ENCODE peak calls at places on chromosomes 4 and X, in ten cellular contexts. D is lower lobe of right lung, B is endodermal cell, S is GM23338, N is brain microvascular endothelial cell, G is transverse colon, U is A549, M is upper lobe of left lung, Y is H9, X is esophagus squamous epithelium. J is an unnamed sample.

GRCh38 chr4:25938251-25939186 is 24.5 kb downstream of the SMIM20 start:
- DNase-seq in D (no peak), B (no peak), S (no peak), N (peak; percentile 42), G (no peak), U (no peak), M (peak; percentile 27), Y (no peak), X (no peak), J (no peak)

GRCh38 chrX:10633722-10634121 is 13.3 kb upstream of the MID1 start:
- DNase-seq in D (no peak), B (no peak), S (peak; percentile 24), N (peak; percentile 88), G (no peak), U (peak; percentile 67), M (peak; percentile 45), Y (no peak), X (no peak), J (peak; percentile 63)

GRCh38 chrX:40094041-40094899 is 3.5 kb downstream of the BCOR start:
- DNase-seq in D (peak; percentile 62), B (peak; percentile 90), S (no peak), N (no peak), G (peak; percentile 60), U (no peak), M (no peak), Y (peak; percentile 70), X (no peak), J (no peak)

GRCh38 chr4:26075588-26075987 is 161.6 kb downstream of the SMIM20 start:
- DNase-seq in D (no peak), B (no peak), S (no peak), N (no peak), G (no peak), U (no peak), M (no peak), Y (no peak), X (no peak), J (peak; percentile 40)

GRCh38 chrX:41889317-41890025 is 33.9 kb downstream of the CASK start:
- DNase-seq in D (no peak), B (no peak), S (no peak), N (no peak), G (no peak), U (peak; percentile 6), M (no peak), Y (no peak), X (no peak), J (peak; percentile 10)

GRCh38 chrX:132071260-132071659 is 48.2 kb downstream of the STK26 start:
- DNase-seq in D (no peak), B (no peak), S (peak; percentile 17), N (no peak), G (no peak), U (peak; percentile 11), M (no peak), Y (no peak), X (no peak), J (peak; percentile 6)

GRCh38 chr4:168866635-168867034 is 143.4 kb downstream of the CBR4 start:
- DNase-seq in D (no peak), B (no peak), S (no peak), N (no peak), G (no peak), U (no peak), M (no peak), Y (no peak), X (no peak), J (no peak)

GRCh38 chr4:8115916-8116315 is 42.7 kb downstream of the ABLIM2 start:
- DNase-seq in D (no peak), B (no peak), S (no peak), N (no peak), G (no peak), U (no peak), M (no peak), Y (no peak), X (no peak), J (no peak)

GRCh38 chrX:85994228-85994627 is 53.1 kb downstream of the CHM start:
- DNase-seq in D (no peak), B (no peak), S (no peak), N (no peak), G (no peak), U (no peak), M (no peak), Y (no peak), X (no peak), J (no peak)

GRCh38 chr4:133869486-133869885 is 332.1 kb downstream of the PABPC4L start:
- DNase-seq in D (no peak), B (no peak), S (no peak), N (peak; percentile 53), G (no peak), U (no peak), M (no peak), Y (no peak), X (no peak), J (no peak)

GRCh38 chrX:153598541-153599191 is at the start of gene CCNQ:
- DNase-seq in D (peak; percentile 53), B (peak; percentile 61), S (peak; percentile 44), N (no peak), G (peak; percentile 36), U (no peak), M (no peak), Y (peak; percentile 33), X (no peak), J (peak; percentile 14)

GRCh38 chr4:97912151-97912550 is 231.1 kb downstream of the STPG2 start:
- DNase-seq in D (no peak), B (no peak), S (no peak), N (no peak), G (no peak), U (no peak), M (no peak), Y (no peak), X (no peak), J (no peak)

GRCh38 chr4:110224812-110225211 is 26.4 kb upstream of the ELOVL6 start:
- DNase-seq in D (no peak), B (no peak), S (no peak), N (peak; percentile 14), G (no peak), U (no peak), M (no peak), Y (no peak), X (no peak), J (no peak)

GRCh38 chrX:131728295-131729145 is 184.6 kb downstream of the OR13H1 start:
- DNase-seq in D (no peak), B (no peak), S (no peak), N (peak; percentile 74), G (peak; percentile 85), U (no peak), M (peak; percentile 73), Y (no peak), X (peak; percentile 11), J (no peak)

GRCh38 chr4:54475546-54475945 is 182.2 kb upstream of the KIT start:
- DNase-seq in D (no peak), B (no peak), S (no peak), N (no peak), G (no peak), U (no peak), M (no peak), Y (no peak), X (no peak), J (no peak)

GRCh38 chr4:64582492-64582891 is 173.2 kb upstream of the TECRL start:
- DNase-seq in D (no peak), B (peak; percentile 60), S (peak; percentile 69), N (no peak), G (no peak), U (no peak), M (no peak), Y (peak; percentile 42), X (no peak), J (no peak)

GRCh38 chr4:146132445-146132844 is 43.1 kb upstream of the LSM6 start:
- DNase-seq in D (no peak), B (no peak), S (no peak), N (no peak), G (no peak), U (no peak), M (no peak), Y (no peak), X (no peak), J (peak; percentile 5)
- TF ChIP-seq CTCF in D (no peak), B (no peak), S (no peak), N (no peak), G (no peak), U (no peak), M (no peak), Y (no peak), X (no peak), J (no peak)

GRCh38 chr4:48065587-48066052 is 49.0 kb downstream of the NIPAL1 start:
- DNase-seq in D (no peak), B (no peak), S (no peak), N (no peak), G (no peak), U (no peak), M (no peak), Y (no peak), X (no peak), J (no peak)
- H3K27ac ChIP-seq in D (no peak overlapping the region), B (no peak overlapping the region), S (no peak overlapping the region), N (no peak overlapping the region), G (no peak overlapping the region), U (no peak overlapping the region), M (no peak overlapping the region), Y (no peak overlapping the region), X (no peak overlapping the region), J (no peak overlapping the region)

DNA sequence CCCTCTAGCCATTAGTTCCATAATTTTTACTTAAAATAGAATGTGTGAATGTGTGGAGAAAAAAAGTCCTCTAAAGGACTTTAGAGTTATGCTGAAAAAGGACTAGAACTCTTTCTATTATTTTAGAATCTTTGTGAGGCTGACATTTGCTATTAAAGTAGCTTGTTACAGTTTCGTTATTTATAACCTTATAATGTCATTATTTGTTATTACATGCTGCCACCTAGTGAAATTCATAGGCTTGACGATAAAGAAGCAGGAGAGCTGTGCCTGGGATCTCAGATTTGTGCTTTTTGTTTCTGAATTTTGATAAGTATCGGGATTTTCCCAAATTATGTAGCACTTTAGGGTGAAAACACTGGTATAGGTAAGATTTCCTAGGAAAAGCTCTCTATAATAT is 38.5 kb upstream of the TAPT1 start:
- DNase-seq in D (no peak), B (no peak), S (peak; percentile 65), N (peak; percentile 12), G (no peak), U (peak; percentile 15), M (no peak), Y (no peak), X (no peak), J (peak; percentile 25)
- TF ChIP-seq CTCF in D (peak; percentile 69), B (peak; percentile 74), S (peak; percentile 60), N (peak; percentile 61), G (peak; percentile 41), U (peak; percentile 57), M (peak; percentile 71), Y (peak; percentile 65), X (peak; percentile 62), J (peak; percentile 53)

GRCh38 chrX:110226931-110227330 is 91.0 kb downstream of the AMMECR1 start:
- DNase-seq in D (no peak), B (no peak), S (no peak), N (no peak), G (no peak), U (no peak), M (no peak), Y (no peak), X (no peak), J (no peak)

GRCh38 chrX:110222497-110223257 is 95.2 kb downstream of the AMMECR1 start:
- DNase-seq in D (no peak), B (no peak), S (no peak), N (no peak), G (no peak), U (no peak), M (no peak), Y (no peak), X (no peak), J (no peak)

GRCh38 chrX:110224926-110225617 is 92.8 kb downstream of the AMMECR1 start:
- DNase-seq in D (no peak), B (no peak), S (no peak), N (no peak), G (no peak), U (no peak), M (no peak), Y (no peak), X (no peak), J (no peak)

GRCh38 chrX:110228453-110228852 is 89.4 kb downstream of the AMMECR1 start:
- DNase-seq in D (no peak), B (no peak), S (no peak), N (no peak), G (no peak), U (no peak), M (no peak), Y (no peak), X (no peak), J (no peak)
- H3K27ac ChIP-seq in D (no peak overlapping the region), B (no peak overlapping the region), S (no peak overlapping the region), N (no peak overlapping the region), G (no peak overlapping the region), U (no peak overlapping the region), M (no peak overlapping the region), Y (no peak overlapping the region), X (no peak overlapping the region), J (no peak overlapping the region)